ENCODE peak calls at places on chromosomes 16 and 17, in six cellular contexts. D is heart right ventricle, X is BE2C, J is aorta, U is stomach, O is ascending aorta. R is an unnamed sample.

GRCh38 chr16:57647136-57647875 is 18.9 kb downstream of the ADGRG1 start:
- DNase-seq in D (no peak), X (no peak), J (no peak), U (no peak), O (no peak), R (no peak)

GRCh38 chr17:4220655-4221054 is 43.1 kb downstream of the ANKFY1 start:
- DNase-seq in D (no peak), X (no peak), J (no peak), U (no peak), O (no peak), R (no peak)

GRCh38 chr16:74107795-74108610 is 188.6 kb upstream of the PSMD7 start:
- DNase-seq in D (peak; percentile 13), X (peak; percentile 63), J (peak; percentile 53), U (peak; percentile 69), O (no peak), R (peak; percentile 76)

GRCh38 chr17:11356371-11356770 is 115.4 kb downstream of the SHISA6 start:
- DNase-seq in D (no peak), X (no peak), J (no peak), U (no peak), O (no peak), R (no peak)

GRCh38 chr16:6643083-6643686 is 689.5 kb upstream of the RBFOX1 start:
- DNase-seq in D (peak; percentile 27), X (peak; percentile 25), J (peak; percentile 50), U (peak; percentile 47), O (peak; percentile 70), R (peak; percentile 22)

GRCh38 chr17:29514792-29515191 is 52.0 kb downstream of the ABHD15 start:
- DNase-seq in D (no peak), X (no peak), J (no peak), U (no peak), O (no peak), R (no peak)

GRCh38 chr16:31344712-31345111 is 10.3 kb upstream of the ITGAX start:
- DNase-seq in D (no peak), X (no peak), J (no peak), U (no peak), O (peak; percentile 45), R (no peak)

GRCh38 chr16:19481291-19481690 is 40.6 kb downstream of the GDE1 start:
- DNase-seq in D (no peak), X (no peak), J (no peak), U (no peak), O (no peak), R (no peak)

GRCh38 chr17:77323413-77324171 is 182.8 kb downstream of the SEC14L1 start:
- DNase-seq in D (no peak), X (peak; percentile 66), J (no peak), U (peak; percentile 38), O (no peak), R (no peak)

GRCh38 chr17:6997171-6997570 is 1.3 kb downstream of the ALOX12 start:
- DNase-seq in D (no peak), X (no peak), J (no peak), U (no peak), O (no peak), R (no peak)

GRCh38 chr16:31421587-31421986 is 6.6 kb downstream of the COX6A2 start:
- DNase-seq in D (no peak), X (no peak), J (peak; percentile 40), U (no peak), O (no peak), R (no peak)

GRCh38 chr17:8117980-8118768 is at the start of gene ALOXE3:
- DNase-seq in D (peak; percentile 28), X (peak; percentile 45), J (no peak), U (peak; percentile 58), O (peak; percentile 78), R (peak; percentile 39)

GRCh38 chr17:73412914-73413313 is 101.1 kb upstream of the CDC42EP4 start:
- DNase-seq in D (no peak), X (no peak), J (peak; percentile 6), U (no peak), O (no peak), R (no peak)

GRCh38 chr16:31184888-31185287 is 4.9 kb downstream of the FUS start:
- DNase-seq in D (no peak), X (no peak), J (no peak), U (no peak), O (no peak), R (no peak)

GRCh38 chr16:68275611-68276191 is 11.4 kb downstream of the SLC7A6 start:
- DNase-seq in D (no peak), X (no peak), J (no peak), U (no peak), O (no peak), R (no peak)

GRCh38 chr16:83402160-83402794 is 405.5 kb upstream of the HSBP1 start:
- DNase-seq in D (no peak), X (no peak), J (no peak), U (no peak), O (no peak), R (no peak)

GRCh38 chr16:30926333-30926811 is 3.0 kb downstream of the FBXL19 start:
- DNase-seq in D (no peak), X (no peak), J (no peak), U (no peak), O (no peak), R (no peak)

GRCh38 chr16:68995011-68995504 is 110.4 kb upstream of the HAS3 start:
- DNase-seq in D (no peak), X (peak; percentile 38), J (no peak), U (no peak), O (no peak), R (peak; percentile 50)

GRCh38 chr16:23803591-23804123 is 32.1 kb upstream of the PRKCB start:
- DNase-seq in D (peak; percentile 23), X (peak; percentile 58), J (peak; percentile 59), U (peak; percentile 47), O (peak; percentile 64), R (peak; percentile 39)

GRCh38 chr17:2893422-2893914 is 97.2 kb downstream of the RAP1GAP2 start:
- DNase-seq in D (no peak), X (no peak), J (no peak), U (peak; percentile 90), O (no peak), R (no peak)

GRCh38 chr16:50320310-50320709 is 48.5 kb downstream of the BRD7 start:
- DNase-seq in D (no peak), X (no peak), J (no peak), U (no peak), O (no peak), R (no peak)

GRCh38 chr16:78704421-78704820 is 605.0 kb downstream of the WWOX start:
- DNase-seq in D (no peak), X (no peak), J (no peak), U (no peak), O (no peak), R (no peak)

GRCh38 chr17:77110006-77110374 is 30.8 kb upstream of the SEC14L1 start:
- DNase-seq in D (peak; percentile 57), X (no peak), J (no peak), U (no peak), O (no peak), R (no peak)

GRCh38 chr16:24668481-24669001 is 60.9 kb upstream of the TNRC6A start:
- DNase-seq in D (peak; percentile 10), X (no peak), J (peak; percentile 74), U (no peak), O (peak; percentile 89), R (no peak)

GRCh38 chr16:77918792-77919707 is 103.3 kb upstream of the CLEC3A start:
- DNase-seq in D (no peak), X (no peak), J (no peak), U (no peak), O (no peak), R (no peak)

GRCh38 chr17:1730345-1731193 is 6.1 kb downstream of the WDR81 start:
- DNase-seq in D (peak; percentile 86), X (peak; percentile 84), J (peak; percentile 80), U (peak; percentile 61), O (peak; percentile 85), R (no peak)

DNA sequence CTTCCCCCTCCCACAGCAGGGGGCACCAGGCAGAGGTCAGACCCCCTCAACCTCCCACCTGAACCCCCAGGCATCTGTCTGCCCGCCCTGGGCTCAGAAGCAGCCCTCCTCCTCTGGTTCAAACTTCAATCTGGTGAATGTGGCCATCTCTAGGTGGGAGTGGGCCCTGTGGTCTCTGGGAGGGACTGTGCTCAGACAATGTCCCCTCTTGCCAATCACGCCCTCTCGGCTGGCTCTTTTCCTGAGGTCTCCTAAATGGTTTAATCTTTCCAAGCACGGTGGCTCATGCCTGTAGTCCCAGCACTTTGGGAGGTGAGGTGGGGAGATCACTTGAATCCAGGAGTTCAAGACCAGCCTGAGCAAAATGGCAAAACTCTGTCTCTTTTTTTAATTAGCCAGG is 15.2 kb downstream of the LITAF start:
- DNase-seq in D (no peak), X (no peak), J (no peak), U (no peak), O (no peak), R (no peak)
- H3K4me1 ChIP-seq in D (no peaks in the 10 kb centered on the region), X (no peaks in the 10 kb centered on the region), J (no peaks in the 10 kb centered on the region), U (peaks cover 80% of the 10 kb centered on the region), O (peaks cover 26% of the 10 kb centered on the region), R (no peaks in the 10 kb centered on the region)

DNA sequence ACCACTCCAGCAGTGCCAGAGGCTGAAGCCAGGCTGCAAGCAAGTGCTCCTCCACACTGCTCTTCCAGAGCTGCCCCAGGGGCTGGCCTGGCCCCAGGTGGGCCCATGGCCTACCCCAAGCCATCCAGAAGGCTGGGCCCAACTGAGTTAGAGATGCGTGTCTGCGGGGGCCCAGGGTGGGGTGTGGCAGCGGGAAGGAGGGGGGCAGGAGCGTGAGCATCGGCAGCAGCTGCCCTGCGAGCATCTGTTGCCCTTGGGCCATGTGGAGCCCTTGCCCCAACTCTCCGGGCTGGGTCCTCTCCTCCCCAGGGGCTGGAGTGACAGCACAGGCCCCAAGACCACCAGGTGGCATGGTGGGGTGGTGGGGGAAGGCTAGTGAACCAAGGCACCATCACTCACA is 7.3 kb upstream of the SREBF1 start:
- DNase-seq in D (no peak), X (peak; percentile 32), J (peak; percentile 34), U (no peak), O (no peak), R (no peak)
- H3K27me3 ChIP-seq in D (no peaks in the 10 kb centered on the region), X (no peaks in the 10 kb centered on the region), J (no peaks in the 10 kb centered on the region), U (no peaks in the 10 kb centered on the region), O (no peaks in the 10 kb centered on the region), R (no peaks in the 10 kb centered on the region)

DNA sequence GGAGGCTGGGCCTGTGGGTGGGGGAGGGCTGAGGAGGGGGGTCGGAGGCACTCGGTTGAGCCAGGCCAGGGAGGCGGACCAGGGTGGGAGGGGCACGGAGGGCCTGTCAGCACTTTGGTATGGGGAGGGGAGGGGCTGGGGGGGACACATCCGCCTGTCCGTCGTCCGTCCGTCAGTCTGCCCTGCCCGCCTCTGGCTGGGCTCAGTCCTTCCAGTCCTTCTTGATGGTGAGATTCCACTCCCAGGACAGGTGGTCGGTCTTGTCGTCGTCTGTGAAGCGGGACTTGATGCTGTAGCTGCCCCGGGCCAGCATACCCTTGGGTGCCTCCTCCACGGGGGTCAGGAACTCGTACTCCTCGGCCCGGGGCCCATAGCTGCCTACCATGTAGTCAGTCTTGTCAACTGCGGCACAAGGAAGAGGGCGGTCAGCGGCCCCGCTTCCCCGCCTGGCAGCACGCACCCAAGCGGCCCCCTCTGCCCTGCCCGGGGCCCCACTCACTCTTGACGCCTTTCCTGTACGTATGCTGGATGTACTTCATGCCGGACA is 2.4 kb downstream of the ARHGDIA start:
- DNase-seq in D (peak; percentile 24), X (peak; percentile 63), J (peak; percentile 68), U (no peak), O (peak; percentile 76), R (peak; percentile 12)
- H3K4me3 ChIP-seq in D (no peak overlapping the region), X (peak overlapping the region; percentile 90), J (no peak overlapping the region), U (peak overlapping the region; percentile 86), O (peak overlapping the region; percentile 83), R (no peak overlapping the region)

DNA sequence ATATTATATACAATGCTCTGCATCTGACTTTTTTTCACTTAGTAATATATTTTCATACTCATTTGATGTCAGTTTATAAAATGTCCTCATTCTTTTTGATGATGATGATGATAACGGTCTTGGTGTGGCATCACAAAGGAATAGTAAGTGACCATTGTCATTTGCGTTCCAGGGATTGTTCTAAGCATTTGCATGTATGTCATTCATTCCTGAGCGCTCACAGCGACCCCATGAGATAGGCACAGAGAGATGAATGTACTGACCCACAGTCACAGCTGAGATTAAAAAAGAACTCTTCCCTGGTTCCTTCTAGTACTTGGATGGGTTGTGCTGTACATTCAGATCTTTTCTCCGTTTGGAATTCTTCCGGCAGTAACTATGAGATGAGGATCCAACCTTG is 21.2 kb upstream of the MSI2 start:
- DNase-seq in D (no peak), X (no peak), J (no peak), U (no peak), O (no peak), R (no peak)
- H3K4me1 ChIP-seq in D (no peaks in the 10 kb centered on the region), X (no peaks in the 10 kb centered on the region), J (no peaks in the 10 kb centered on the region), U (peaks cover 8% of the 10 kb centered on the region), O (no peaks in the 10 kb centered on the region), R (no peaks in the 10 kb centered on the region)

R was measured in HAP-1.